ENCODE peak calls at places on chromosomes 7 and 10, in five cellular contexts. P, V, A, O and Y are unnamed samples. For H3K27me3, the result is how much of the 10 kb centered on the place peaks cover.

GRCh38 chr10:77448226-77448625 is 189.4 kb downstream of the KCNMA1 start:
- DNase-seq in P (no peak), V (no peak), A (no peak), O (peak), Y (no peak)

GRCh38 chr7:128827971-128828711 is 2.1 kb upstream of the FLNC start:
- DNase-seq in P (peak), V (no peak), A (peak), O (no peak), Y (peak)

GRCh38 chr7:134891262-134892001 is 94.9 kb upstream of the AGBL3 start:
- DNase-seq in P (peak), V (peak), A (peak), O (peak), Y (peak)

GRCh38 chr7:102106625-102107024 is 180.0 kb upstream of the SH2B2 start:
- DNase-seq in P (no peak), V (no peak), A (no peak), O (no peak), Y (no peak)

GRCh38 chr7:127850195-127850594 is 181.0 kb downstream of the LRRC4 start:
- DNase-seq in P (no peak), V (no peak), A (no peak), O (no peak), Y (no peak)

GRCh38 chr10:133326745-133327650 is 9.7 kb downstream of the CALY start:
- DNase-seq in P (no peak), V (no peak), A (no peak), O (no peak), Y (no peak)

GRCh38 chr10:101397140-101397539 is 43.2 kb downstream of the BTRC start:
- DNase-seq in P (peak), V (peak), A (peak), O (no peak), Y (peak)

GRCh38 chr7:75658802-75659201 is 79.9 kb downstream of the HIP1 start:
- DNase-seq in P (no peak), V (no peak), A (no peak), O (no peak), Y (no peak)

GRCh38 chr7:119232091-119232490 is 1007.6 kb downstream of the ANKRD7 start:
- DNase-seq in P (no peak), V (no peak), A (no peak), O (no peak), Y (no peak)

GRCh38 chr7:151872531-151873401 is 4.1 kb downstream of the PRKAG2 start:
- DNase-seq in P (no peak), V (no peak), A (no peak), O (no peak), Y (no peak)

GRCh38 chr10:125606406-125606805 is 76.6 kb downstream of the TEX36 start:
- DNase-seq in P (no peak), V (no peak), A (no peak), O (no peak), Y (no peak)

GRCh38 chr7:131087756-131088658 is 239.7 kb upstream of the MKLN1 start:
- DNase-seq in P (no peak), V (no peak), A (no peak), O (no peak), Y (no peak)

GRCh38 chr10:17607603-17608332 is 9.4 kb downstream of the HACD1 start:
- DNase-seq in P (peak), V (peak), A (peak), O (no peak), Y (peak)

GRCh38 chr10:119360181-119360921 is 153.0 kb downstream of the GRK5 start:
- DNase-seq in P (no peak), V (no peak), A (no peak), O (no peak), Y (peak)

GRCh38 chr7:101673951-101674350 is 44.9 kb upstream of the MYL10 start:
- DNase-seq in P (no peak), V (no peak), A (no peak), O (no peak), Y (no peak)

GRCh38 chr10:83539528-83540308 is 599.6 kb upstream of the GHITM start:
- DNase-seq in P (no peak), V (no peak), A (no peak), O (no peak), Y (peak)

GRCh38 chr7:43648725-43649406 is 66.0 kb downstream of the STK17A start:
- DNase-seq in P (no peak), V (peak), A (no peak), O (no peak), Y (no peak)

GRCh38 chr10:47121336-47121735 is 178.7 kb upstream of the GDF10 start:
- DNase-seq in P (no peak), V (no peak), A (no peak), O (no peak), Y (no peak)

GRCh38 chr10:99993994-99994689 is 15.6 kb downstream of the DNMBP start:
- DNase-seq in P (no peak), V (no peak), A (no peak), O (peak), Y (no peak)

GRCh38 chr7:80942261-80943041 is 23.6 kb upstream of the SEMA3C start:
- DNase-seq in P (peak), V (peak), A (no peak), O (peak), Y (peak)

GRCh38 chr7:100267648-100268047 is 39.9 kb upstream of the SPDYE3 start:
- DNase-seq in P (no peak), V (no peak), A (no peak), O (no peak), Y (no peak)

DNA sequence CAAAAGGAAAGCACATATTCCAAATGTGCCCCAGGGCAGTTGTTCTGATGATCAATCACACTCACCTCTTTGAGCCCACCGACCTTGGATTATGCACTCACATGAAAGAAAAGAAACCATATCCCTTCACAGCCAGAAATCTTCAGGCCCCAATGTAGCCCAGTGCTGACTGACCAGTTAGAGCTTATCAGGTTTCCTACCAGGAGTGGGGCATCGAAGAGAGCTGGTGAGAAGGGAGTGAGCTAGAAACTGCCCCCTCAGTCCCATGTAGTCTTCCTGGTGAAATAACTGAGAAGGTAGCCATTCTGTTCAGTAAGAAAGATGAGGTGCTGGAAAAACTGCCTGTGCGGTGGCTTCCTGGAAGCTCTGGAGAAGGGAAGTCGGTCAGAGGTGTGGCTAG is 32.2 kb downstream of the NRCAM start:
- DNase-seq in P (no peak), V (no peak), A (no peak), O (no peak), Y (no peak)
- H3K27me3 ChIP-seq in P (under half), V (under half), A (under half), O (under half), Y (under half)

DNA sequence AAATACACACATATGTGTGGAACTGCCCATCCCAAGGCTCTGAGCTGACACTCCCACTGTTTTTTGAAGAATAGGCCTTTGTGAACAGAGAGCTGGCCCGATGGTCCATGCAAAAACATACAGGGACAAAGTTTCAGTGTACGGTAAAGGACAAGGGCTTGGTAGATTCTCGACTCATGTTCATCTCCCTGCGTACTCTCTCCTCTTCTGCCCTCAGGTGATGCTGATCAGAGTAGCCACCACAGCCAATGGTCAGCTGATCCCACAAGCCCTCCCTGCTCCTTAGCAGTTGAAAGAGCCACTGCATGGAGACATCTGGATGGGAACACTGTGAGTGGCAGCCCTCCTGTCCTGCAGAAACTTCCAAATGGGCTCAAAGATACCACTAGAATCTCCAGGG is 23.1 kb upstream of the C10orf71 start:
- DNase-seq in P (no peak), V (no peak), A (no peak), O (no peak), Y (no peak)
- H3K27me3 ChIP-seq in P (under half), V (under half), A (under half), O (under half), Y (under half)

GRCh38 chr10:29263506-29263905 is 25.4 kb upstream of the LYZL1 start:
- DNase-seq in P (no peak), V (no peak), A (no peak), O (no peak), Y (no peak)
- H3K27me3 ChIP-seq in P (under half), V (under half), A (under half), O (under half), Y (under half)

GRCh38 chr10:61452655-61453641 is at the start of gene TMEM26:
- DNase-seq in P (no peak), V (no peak), A (peak), O (no peak), Y (peak)
- H3K27me3 ChIP-seq in P (under half), V (under half), A (half or more), O (under half), Y (under half)